ENCODE peak calls at places on chromosomes 3 and 15, in seven cellular contexts. C is transverse colon, Z is breast epithelium, D is neural progenitor cell, P is GM23338, I is AG04450, T is heart right ventricle. V is an unnamed sample.

GRCh38 chr3:112926000-112926399 is 48.9 kb downstream of the CD200R1 start:
- DNase-seq in C (no peak), Z (no peak), D (no peak), P (no peak), I (no peak), T (no peak), V (no peak)

GRCh38 chr15:66565731-66566130 is at the start of gene LCTL:
- DNase-seq in C (no peak), Z (no peak), D (peak), P (peak), I (peak), T (no peak), V (no peak)

GRCh38 chr15:23497710-23498111 is 50.7 kb upstream of the GOLGA6L2 start:
- DNase-seq in C (no peak), Z (no peak), D (peak), P (peak), I (no peak), T (no peak), V (no peak)

GRCh38 chr3:183774631-183775030 is 50.7 kb downstream of the MAP6D1 start:
- DNase-seq in C (no peak), Z (no peak), D (no peak), P (no peak), I (peak), T (no peak), V (no peak)

GRCh38 chr3:134074790-134075567 is 45.3 kb upstream of the SLCO2A1 start:
- DNase-seq in C (no peak), Z (no peak), D (no peak), P (no peak), I (no peak), T (no peak), V (no peak)

GRCh38 chr15:94135748-94136147 is 95.6 kb upstream of the MCTP2 start:
- DNase-seq in C (no peak), Z (no peak), D (peak), P (peak), I (no peak), T (no peak), V (no peak)

GRCh38 chr15:63698731-63699130 is 101.5 kb downstream of the FBXL22 start:
- DNase-seq in C (no peak), Z (no peak), D (no peak), P (no peak), I (no peak), T (no peak), V (no peak)

GRCh38 chr3:111846717-111847116 is 12.3 kb upstream of the PHLDB2 start:
- DNase-seq in C (no peak), Z (no peak), D (no peak), P (no peak), I (peak), T (no peak), V (no peak)

GRCh38 chr3:143751643-143752178 is 96.6 kb downstream of the SLC9A9 start:
- DNase-seq in C (no peak), Z (no peak), D (no peak), P (no peak), I (no peak), T (no peak), V (no peak)

GRCh38 chr3:47867451-47868017 is 64.6 kb downstream of the DHX30 start:
- DNase-seq in C (no peak), Z (no peak), D (no peak), P (no peak), I (no peak), T (no peak), V (no peak)

GRCh38 chr3:115169808-115170207 is 22.7 kb upstream of the ZBTB20 start:
- DNase-seq in C (no peak), Z (no peak), D (no peak), P (no peak), I (no peak), T (no peak), V (peak)

GRCh38 chr3:53072653-53073552 is 27.0 kb upstream of the SFMBT1 start:
- DNase-seq in C (peak), Z (peak), D (peak), P (peak), I (peak), T (peak), V (peak)

GRCh38 chr15:61051570-61052031 is 177.5 kb downstream of the RORA start:
- DNase-seq in C (peak), Z (peak), D (peak), P (peak), I (peak), T (peak), V (no peak)

GRCh38 chr15:28075482-28076029 is 23.6 kb downstream of the OCA2 start:
- DNase-seq in C (no peak), Z (no peak), D (no peak), P (no peak), I (no peak), T (no peak), V (no peak)

GRCh38 chr3:105145516-105145915 is 221.2 kb upstream of the ALCAM start:
- DNase-seq in C (no peak), Z (no peak), D (no peak), P (no peak), I (no peak), T (no peak), V (no peak)

GRCh38 chr15:80712956-80713355 is 17.8 kb downstream of the ABHD17C start:
- DNase-seq in C (no peak), Z (no peak), D (no peak), P (no peak), I (no peak), T (no peak), V (no peak)

GRCh38 chr3:46676601-46677071 is 16.8 kb downstream of the ALS2CL start:
- DNase-seq in C (no peak), Z (no peak), D (no peak), P (no peak), I (no peak), T (no peak), V (no peak)

GRCh38 chr3:143078883-143079282 is 40.7 kb upstream of the CHST2 start:
- DNase-seq in C (no peak), Z (no peak), D (no peak), P (no peak), I (peak), T (no peak), V (no peak)

GRCh38 chr3:159417761-159418160 is 570.9 kb upstream of the IL12A start:
- DNase-seq in C (no peak), Z (no peak), D (no peak), P (no peak), I (no peak), T (no peak), V (no peak)

GRCh38 chr3:111715911-111716523 is 120.9 kb upstream of the ZBED2 start:
- DNase-seq in C (peak), Z (peak), D (peak), P (peak), I (no peak), T (peak), V (no peak)

GRCh38 chr3:61808526-61808925 is 247.2 kb downstream of the PTPRG start:
- DNase-seq in C (no peak), Z (peak), D (no peak), P (no peak), I (no peak), T (peak), V (no peak)

GRCh38 chr3:146832815-146833458 is 227.8 kb upstream of the PLSCR5 start:
- DNase-seq in C (no peak), Z (no peak), D (peak), P (no peak), I (no peak), T (no peak), V (no peak)

GRCh38 chr3:77348244-77348855 is 308.5 kb downstream of the ROBO2 start:
- DNase-seq in C (no peak), Z (no peak), D (peak), P (peak), I (no peak), T (no peak), V (no peak)

GRCh38 chr15:63156708-63157065 is 590 bp downstream of the RPS27L start:
- DNase-seq in C (peak), Z (no peak), D (peak), P (peak), I (no peak), T (peak), V (no peak)

GRCh38 chr15:76150508-76150907 is 90.7 kb downstream of the TMEM266 start:
- DNase-seq in C (peak), Z (peak), D (no peak), P (no peak), I (no peak), T (peak), V (no peak)

GRCh38 chr3:119859728-119860127 is 77.8 kb downstream of the NR1I2 start:
- DNase-seq in C (no peak), Z (no peak), D (no peak), P (no peak), I (no peak), T (no peak), V (no peak)

GRCh38 chr3:18098960-18099587 is 326.1 kb downstream of the SATB1 start:
- DNase-seq in C (no peak), Z (no peak), D (no peak), P (peak), I (peak), T (no peak), V (no peak)

GRCh38 chr3:170840291-170840859 is 29.6 kb downstream of the RPL22L1 start:
- DNase-seq in C (no peak), Z (no peak), D (no peak), P (no peak), I (no peak), T (no peak), V (no peak)

GRCh38 chr3:146540978-146541377 is 3.4 kb downstream of the PLSCR1 start:
- DNase-seq in C (no peak), Z (no peak), D (no peak), P (no peak), I (no peak), T (no peak), V (no peak)

GRCh38 chr15:34109775-34110663 is 8.1 kb downstream of the PGBD4 start:
- DNase-seq in C (no peak), Z (no peak), D (peak), P (peak), I (peak), T (no peak), V (no peak)

GRCh38 chr3:78867409-78868372 is 900.1 kb downstream of the ROBO1 start:
- DNase-seq in C (no peak), Z (no peak), D (no peak), P (no peak), I (no peak), T (no peak), V (no peak)

GRCh38 chr3:9500108-9501050 is 53.2 kb downstream of the LHFPL4 start:
- DNase-seq in C (peak), Z (no peak), D (peak), P (peak), I (no peak), T (peak), V (peak)
- H3K27ac ChIP-seq in C (no peak), Z (no peak), D (no peak), P (no peak), I (peak), T (no peak), V (no peak)

GRCh38 chr3:128277378-128278049 is 124.2 kb downstream of the EEFSEC start:
- DNase-seq in C (no peak), Z (no peak), D (no peak), P (no peak), I (no peak), T (no peak), V (no peak)

GRCh38 chr3:128279594-128279880 is 126.3 kb downstream of the EEFSEC start:
- DNase-seq in C (no peak), Z (no peak), D (no peak), P (no peak), I (no peak), T (no peak), V (no peak)

GRCh38 chr3:128278130-128278529 is 124.8 kb downstream of the EEFSEC start:
- DNase-seq in C (no peak), Z (no peak), D (no peak), P (no peak), I (no peak), T (no peak), V (no peak)

GRCh38 chr3:128280466-128281455 is 127.5 kb downstream of the EEFSEC start:
- DNase-seq in C (no peak), Z (no peak), D (peak), P (peak), I (no peak), T (no peak), V (no peak)

DNA sequence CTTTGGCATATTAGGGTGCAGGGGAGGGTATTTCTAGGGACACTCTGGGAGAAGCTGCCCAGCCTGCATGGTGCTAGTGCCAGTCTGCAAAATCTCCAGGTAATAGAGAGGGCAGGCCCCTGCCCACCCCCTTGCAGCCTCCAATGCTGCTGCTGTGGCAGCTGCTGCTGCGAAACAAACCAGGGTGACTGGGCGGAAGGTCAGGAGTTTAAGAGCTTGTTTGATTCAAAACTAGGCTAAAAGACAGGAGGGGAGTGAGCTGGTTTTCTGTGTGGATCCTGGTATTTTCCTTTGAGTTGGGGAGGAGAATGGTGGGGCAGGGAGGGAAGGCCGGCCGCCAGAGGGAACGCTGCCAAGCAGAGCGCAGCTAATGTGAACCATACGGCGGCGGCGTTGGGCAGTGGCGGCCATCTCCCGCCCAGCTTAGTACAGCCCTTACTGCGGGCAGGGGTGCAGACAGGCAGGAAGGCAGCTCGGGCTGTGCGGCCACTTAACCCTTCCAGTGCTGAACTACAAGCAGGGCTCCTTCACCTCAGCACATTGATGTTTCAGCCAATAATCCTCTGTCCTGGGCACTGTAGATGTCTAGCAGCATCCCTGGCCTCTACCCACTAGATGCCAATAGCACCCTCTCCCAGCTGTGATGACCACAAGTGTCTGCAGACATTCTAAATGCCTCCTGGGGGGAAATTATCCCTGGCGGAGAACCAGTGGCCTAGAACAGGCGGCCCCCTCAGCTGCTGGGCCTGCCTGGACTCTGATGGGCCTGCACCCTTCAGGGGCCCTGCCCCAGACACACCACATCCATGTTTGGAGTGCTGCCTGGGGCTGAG is 125.7 kb downstream of the EEFSEC start:
- DNase-seq in C (peak), Z (no peak), D (peak), P (peak), I (peak), T (peak), V (no peak)
- H3K27ac ChIP-seq in C (peak), Z (no peak), D (no peak), P (no peak), I (peak), T (no peak), V (no peak)

GRCh38 chr3:32105291-32106131 is 909 bp upstream of the GPD1L start:
- DNase-seq in C (peak), Z (no peak), D (no peak), P (no peak), I (no peak), T (no peak), V (no peak)
- H3K27ac ChIP-seq in C (peak), Z (peak), D (no peak), P (no peak), I (no peak), T (no peak), V (peak)

GRCh38 chr3:123344941-123345594 is 103.8 kb downstream of the ADCY5 start:
- DNase-seq in C (no peak), Z (no peak), D (peak), P (peak), I (no peak), T (no peak), V (no peak)

GRCh38 chr3:123346726-123347125 is 102.2 kb downstream of the ADCY5 start:
- DNase-seq in C (no peak), Z (no peak), D (no peak), P (no peak), I (no peak), T (peak), V (no peak)

GRCh38 chr3:123344175-123344908 is 104.5 kb downstream of the ADCY5 start:
- DNase-seq in C (no peak), Z (no peak), D (no peak), P (peak), I (no peak), T (no peak), V (no peak)

GRCh38 chr3:123347205-123347604 is 101.7 kb downstream of the ADCY5 start:
- DNase-seq in C (no peak), Z (no peak), D (no peak), P (no peak), I (no peak), T (peak), V (no peak)

DNA sequence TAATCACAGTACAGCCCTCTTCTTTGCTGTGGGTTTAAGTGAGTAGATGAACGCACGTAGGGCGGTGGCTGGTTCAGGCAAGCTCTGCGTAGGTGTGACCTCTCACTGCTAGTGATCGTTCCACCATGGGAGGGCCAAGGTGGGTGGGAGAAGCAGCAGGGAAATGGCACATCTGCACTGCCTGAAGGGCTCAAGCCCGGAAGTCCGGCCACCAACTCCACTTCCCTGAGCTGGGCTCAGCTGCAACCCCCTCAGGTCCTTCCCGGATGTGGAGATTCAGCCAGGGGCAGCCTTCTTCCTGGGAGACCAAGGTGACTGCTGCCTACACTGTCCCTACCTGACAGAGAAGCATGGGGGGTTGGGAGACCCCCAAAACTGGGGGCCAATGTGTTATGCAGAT is 102.8 kb downstream of the ADCY5 start:
- DNase-seq in C (no peak), Z (no peak), D (no peak), P (no peak), I (no peak), T (no peak), V (no peak)
- H3K27ac ChIP-seq in C (no peak), Z (no peak), D (no peak), P (no peak), I (no peak), T (peak), V (no peak)

GRCh38 chr15:65354835-65355172 is 23.0 kb downstream of the IGDCC3 start:
- DNase-seq in C (no peak), Z (no peak), D (no peak), P (no peak), I (no peak), T (no peak), V (no peak)

GRCh38 chr15:65355983-65356353 is 21.8 kb downstream of the IGDCC3 start:
- DNase-seq in C (no peak), Z (no peak), D (peak), P (no peak), I (no peak), T (no peak), V (no peak)

GRCh38 chr15:65355173-65355982 is 22.4 kb downstream of the IGDCC3 start:
- DNase-seq in C (no peak), Z (no peak), D (peak), P (peak), I (no peak), T (no peak), V (no peak)
- H3K27ac ChIP-seq in C (no peak), Z (no peak), D (peak), P (no peak), I (no peak), T (no peak), V (no peak)

V was measured in CD8-positive, alpha-beta memory T cell.